ENCODE peak calls at places on chromosome 2, in five cellular contexts. K is small intestine, P is GM23248, A is psoas muscle, L is HL-60. Z is an unnamed sample.

GRCh38 chr2:168566974-168567650 is 111.0 kb downstream of the CERS6 start:
- DNase-seq in K (no peak), P (no peak), A (no peak), L (no peak), Z (no peak)

GRCh38 chr2:69253893-69254292 is 133.1 kb downstream of the GFPT1 start:
- DNase-seq in K (no peak), P (peak), A (peak), L (no peak), Z (peak)

GRCh38 chr2:129627437-129627836 is 352.0 kb upstream of the RAB6C start:
- DNase-seq in K (no peak), P (no peak), A (no peak), L (no peak), Z (no peak)

GRCh38 chr2:86042256-86043168 is 63.2 kb downstream of the POLR1A start:
- DNase-seq in K (no peak), P (no peak), A (no peak), L (no peak), Z (no peak)

GRCh38 chr2:127371037-127371436 is 16.7 kb downstream of the MAP3K2 start:
- DNase-seq in K (no peak), P (no peak), A (peak), L (no peak), Z (no peak)

GRCh38 chr2:102417946-102418345 is 5.0 kb upstream of the IL18RAP start:
- DNase-seq in K (no peak), P (no peak), A (no peak), L (no peak), Z (no peak)

GRCh38 chr2:185127412-185127811 is 529.1 kb downstream of the ZNF804A start:
- DNase-seq in K (peak), P (no peak), A (no peak), L (no peak), Z (no peak)

GRCh38 chr2:26185954-26186353 is 13.1 kb downstream of the GAREM2 start:
- DNase-seq in K (no peak), P (no peak), A (no peak), L (no peak), Z (no peak)

GRCh38 chr2:215973954-215974699 is 39.2 kb downstream of the MREG start:
- DNase-seq in K (peak), P (peak), A (no peak), L (peak), Z (no peak)

GRCh38 chr2:41764919-41765318 is 282.9 kb upstream of the PKDCC start:
- DNase-seq in K (peak), P (no peak), A (no peak), L (no peak), Z (no peak)

GRCh38 chr2:27737676-27738348 is 33.7 kb upstream of the MRPL33 start:
- DNase-seq in K (peak), P (peak), A (peak), L (no peak), Z (no peak)

GRCh38 chr2:138744709-138745108 is 35.5 kb downstream of the NXPH2 start:
- DNase-seq in K (no peak), P (no peak), A (peak), L (no peak), Z (no peak)

GRCh38 chr2:85037622-85038021 is 66.7 kb downstream of the KCMF1 start:
- DNase-seq in K (no peak), P (no peak), A (no peak), L (no peak), Z (no peak)

GRCh38 chr2:216849987-216850386 is 9.9 kb downstream of the TNP1 start:
- DNase-seq in K (peak), P (peak), A (peak), L (no peak), Z (peak)

GRCh38 chr2:183037281-183037659 is 987 bp downstream of the NCKAP1 start:
- DNase-seq in K (peak), P (peak), A (no peak), L (no peak), Z (no peak)

GRCh38 chr2:238235331-238235732 is 4.5 kb downstream of the HES6 start:
- DNase-seq in K (no peak), P (peak), A (no peak), L (peak), Z (no peak)

GRCh38 chr2:232273903-232274598 is 104.5 kb upstream of the ALPP start:
- DNase-seq in K (no peak), P (no peak), A (no peak), L (no peak), Z (no peak)

GRCh38 chr2:232276084-232276738 is 102.3 kb upstream of the ALPP start:
- DNase-seq in K (no peak), P (no peak), A (no peak), L (no peak), Z (no peak)

GRCh38 chr2:232278534-232278933 is 100.0 kb upstream of the ALPP start:
- DNase-seq in K (no peak), P (no peak), A (no peak), L (no peak), Z (no peak)

GRCh38 chr2:232275670-232276069 is 102.9 kb upstream of the ALPP start:
- DNase-seq in K (no peak), P (no peak), A (no peak), L (no peak), Z (no peak)

DNA sequence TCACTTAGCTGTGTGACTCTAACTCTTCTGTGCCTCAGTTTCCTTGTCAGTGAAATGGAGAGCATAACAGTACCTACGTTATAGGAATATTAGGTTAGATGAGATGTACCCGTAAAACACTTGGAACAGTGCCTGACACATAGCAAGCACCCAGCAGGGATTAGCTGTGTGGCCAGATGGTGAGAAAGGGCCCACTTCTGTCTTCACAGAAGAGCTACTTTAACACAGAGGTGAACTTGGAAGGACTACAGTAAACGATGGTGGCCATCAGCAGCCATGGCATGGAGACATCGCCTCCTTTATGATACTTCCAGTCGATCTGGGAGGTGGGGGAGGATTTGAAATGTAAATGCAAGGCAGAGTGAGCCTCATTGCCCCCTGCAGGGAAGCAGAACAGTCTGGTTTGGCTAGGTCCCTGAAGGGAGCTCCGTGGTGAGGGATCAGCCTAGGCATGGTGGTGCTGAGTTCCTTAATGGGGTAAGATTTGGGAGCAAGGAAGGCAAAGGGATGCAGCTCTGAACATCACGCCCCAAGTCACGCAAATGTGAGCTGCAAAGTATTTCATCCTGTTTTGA is 101.7 kb upstream of the ALPP start:
- DNase-seq in K (no peak), P (no peak), A (no peak), L (no peak), Z (no peak)
- H3K27ac ChIP-seq in K (no peak), P (no peak), A (no peak), L (no peak), Z (no peak)

DNA sequence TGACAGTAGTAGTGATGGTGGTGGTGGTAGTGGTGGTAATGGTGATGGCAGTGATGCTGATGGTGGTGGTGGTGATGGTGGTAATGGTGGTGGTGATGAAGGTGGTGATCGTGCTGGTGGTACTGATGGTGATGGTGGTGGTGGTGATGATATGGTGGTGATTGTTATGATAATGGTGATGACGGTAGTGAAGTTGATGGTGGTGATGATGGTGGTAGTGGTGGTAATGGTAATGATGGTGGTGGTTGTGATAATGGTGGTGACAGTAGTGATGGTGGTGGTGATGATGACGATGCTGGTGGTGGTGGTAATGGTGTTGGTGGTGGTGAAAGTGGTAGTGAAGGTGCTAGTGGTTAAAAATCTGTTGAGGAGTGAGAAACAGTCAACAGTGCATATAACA is 125.6 kb downstream of the AFF3 start:
- DNase-seq in K (no peak), P (no peak), A (no peak), L (no peak), Z (no peak)
- H3K27ac ChIP-seq in K (no peak), P (peak), A (no peak), L (no peak), Z (no peak)

GRCh38 chr2:221571391-221572179 is 519 bp downstream of the EPHA4 start:
- DNase-seq in K (no peak), P (peak), A (peak), L (no peak), Z (no peak)
- H3K27ac ChIP-seq in K (no peak), P (no peak), A (peak), L (no peak), Z (peak)

DNA sequence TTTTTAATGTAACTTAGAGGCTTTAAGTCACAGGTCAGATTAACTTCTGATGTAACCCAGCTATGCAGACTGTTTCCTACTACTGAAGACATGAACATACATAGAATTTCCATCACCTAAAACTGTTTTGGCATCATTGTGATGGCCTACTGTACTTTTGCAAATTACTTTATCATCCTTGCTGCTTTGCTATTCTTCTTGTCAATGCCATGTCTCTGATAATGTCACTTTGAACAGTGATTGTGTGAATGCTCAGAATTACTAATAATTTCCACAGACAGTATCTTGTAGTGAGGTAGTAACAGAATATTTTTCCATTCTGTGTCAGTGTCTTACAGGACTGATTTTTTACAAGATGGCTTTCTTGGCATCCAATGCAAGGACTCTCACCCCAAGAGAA is 663.5 kb downstream of the DPP10 start:
- DNase-seq in K (no peak), P (no peak), A (no peak), L (no peak), Z (no peak)
- H3K27ac ChIP-seq in K (no peak), P (no peak), A (no peak), L (no peak), Z (no peak)